ENCODE peak calls at places on chromosomes 5 and 9, in six cellular contexts. C, E, L, S, M and A are unnamed samples.

GRCh38 chr5:137822158-137822764 is 45.4 kb upstream of the MYOT start:
- DNase-seq in C (peak; percentile 17), E (peak; percentile 68), L (no peak), S (peak; percentile 18), M (peak; percentile 89), A (no peak)

GRCh38 chr5:133569347-133569746 is 43.0 kb downstream of the FSTL4 start:
- DNase-seq in C (no peak), E (no peak), L (no peak), S (peak; percentile 3), M (no peak), A (no peak)

GRCh38 chr5:150624334-150625163 is 15.9 kb upstream of the SYNPO start:
- DNase-seq in C (no peak), E (peak; percentile 56), L (no peak), S (no peak), M (peak; percentile 83), A (no peak)

GRCh38 chr9:133149130-133150015 is 14.3 kb downstream of the GBGT1 start:
- DNase-seq in C (peak; percentile 86), E (peak; percentile 90), L (peak; percentile 61), S (peak; percentile 88), M (peak; percentile 93), A (peak; percentile 89)

GRCh38 chr9:93591706-93592388 is 15.5 kb downstream of the PHF2 start:
- DNase-seq in C (no peak), E (no peak), L (no peak), S (no peak), M (peak; percentile 36), A (peak; percentile 17)

GRCh38 chr9:81377310-81377709 is 312.0 kb downstream of the TLE1 start:
- DNase-seq in C (no peak), E (no peak), L (no peak), S (no peak), M (no peak), A (no peak)

GRCh38 chr9:95834281-95834907 is 41.1 kb upstream of the ERCC6L2 start:
- DNase-seq in C (no peak), E (no peak), L (no peak), S (peak; percentile 61), M (no peak), A (no peak)

GRCh38 chr5:124365491-124365890 is 380.9 kb downstream of the ZNF608 start:
- DNase-seq in C (no peak), E (no peak), L (no peak), S (no peak), M (no peak), A (no peak)

GRCh38 chr9:92807757-92808725 is 43.4 kb upstream of the BICD2 start:
- DNase-seq in C (no peak), E (peak; percentile 8), L (no peak), S (no peak), M (peak; percentile 71), A (no peak)

GRCh38 chr9:127117801-127118200 is 4.6 kb downstream of the ANGPTL2 start:
- DNase-seq in C (no peak), E (no peak), L (no peak), S (no peak), M (no peak), A (no peak)

GRCh38 chr9:34254141-34254913 is 74.7 kb downstream of the KIF24 start:
- DNase-seq in C (peak; percentile 38), E (no peak), L (no peak), S (peak; percentile 79), M (no peak), A (no peak)

GRCh38 chr5:11334404-11334803 is 569.8 kb downstream of the CTNND2 start:
- DNase-seq in C (no peak), E (no peak), L (no peak), S (no peak), M (no peak), A (no peak)

GRCh38 chr5:141732417-141732816 is 50.4 kb upstream of the ARAP3 start:
- DNase-seq in C (no peak), E (no peak), L (no peak), S (no peak), M (no peak), A (no peak)

GRCh38 chr5:15501057-15501791 is 1.2 kb downstream of the FBXL7 start:
- DNase-seq in C (peak; percentile 47), E (peak; percentile 28), L (no peak), S (peak; percentile 76), M (peak; percentile 86), A (no peak)

GRCh38 chr9:4080889-4081548 is 218.8 kb downstream of the GLIS3 start:
- DNase-seq in C (no peak), E (no peak), L (no peak), S (peak; percentile 53), M (peak; percentile 69), A (no peak)

GRCh38 chr9:130919559-130920145 is 19.4 kb downstream of the FIBCD1 start:
- DNase-seq in C (no peak), E (no peak), L (no peak), S (no peak), M (no peak), A (no peak)
- H3K4me1 ChIP-seq in C (no peaks in the 10 kb centered on the region), E (no peaks in the 10 kb centered on the region), L (no peaks in the 10 kb centered on the region), S (no peaks in the 10 kb centered on the region), M (no peaks in the 10 kb centered on the region), A (no peaks in the 10 kb centered on the region)

GRCh38 chr9:137427454-137428310 is 4.5 kb downstream of the NOXA1 start:
- DNase-seq in C (no peak), E (no peak), L (no peak), S (no peak), M (no peak), A (no peak)
- H3K4me1 ChIP-seq in C (no peaks in the 10 kb centered on the region), E (peaks cover 11% of the 10 kb centered on the region), L (peaks cover 7% of the 10 kb centered on the region), S (peaks cover 7% of the 10 kb centered on the region), M (no peaks in the 10 kb centered on the region), A (peaks cover 3% of the 10 kb centered on the region)

DNA sequence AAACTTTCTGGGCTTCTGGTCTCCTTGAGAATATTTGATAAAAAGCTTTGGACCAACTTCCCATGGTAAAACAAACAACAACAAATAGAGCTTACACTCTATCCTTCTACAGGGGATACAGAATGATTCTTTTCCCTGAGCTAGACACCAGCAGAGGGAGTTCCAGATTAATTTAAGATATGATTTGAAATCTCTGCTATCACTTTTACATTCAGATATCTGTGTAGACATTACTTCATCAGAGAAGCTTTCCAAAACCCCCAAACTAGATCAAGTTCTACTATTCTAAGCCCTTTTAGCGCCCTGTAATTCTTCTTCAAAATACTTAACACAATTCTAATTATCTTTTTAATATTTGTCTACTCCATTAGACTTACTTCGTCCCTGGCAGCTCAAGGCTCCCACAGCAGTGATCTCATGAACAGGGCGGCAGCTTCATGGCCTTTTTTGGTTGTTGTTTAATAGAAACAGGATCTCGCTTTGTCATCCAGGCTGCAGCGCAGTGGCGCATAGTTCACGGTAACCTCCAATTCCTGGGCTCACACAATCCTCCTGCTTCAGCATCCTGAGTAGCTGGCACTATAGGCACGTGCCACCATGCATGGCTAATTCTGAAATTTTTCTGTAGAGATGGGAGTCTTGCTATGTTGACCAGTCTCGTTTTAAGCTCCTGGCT is 938 bp upstream of the GALNT12 start:
- DNase-seq in C (no peak), E (no peak), L (no peak), S (peak; percentile 27), M (no peak), A (no peak)
- H3K4me1 ChIP-seq in C (no peaks in the 10 kb centered on the region), E (peaks cover 35% of the 10 kb centered on the region), L (peaks cover 10% of the 10 kb centered on the region), S (peaks cover 23% of the 10 kb centered on the region), M (peaks cover 29% of the 10 kb centered on the region), A (no peaks in the 10 kb centered on the region)

GRCh38 chr5:135371738-135372232 is 27.2 kb downstream of the MACROH2A1 start:
- DNase-seq in C (no peak), E (no peak), L (no peak), S (peak; percentile 74), M (no peak), A (peak; percentile 47)

GRCh38 chr5:135369952-135370351 is 29.1 kb downstream of the MACROH2A1 start:
- DNase-seq in C (no peak), E (no peak), L (no peak), S (no peak), M (no peak), A (no peak)

GRCh38 chr5:135375040-135375439 is 24.0 kb downstream of the MACROH2A1 start:
- DNase-seq in C (no peak), E (no peak), L (no peak), S (no peak), M (no peak), A (no peak)

GRCh38 chr5:135373747-135374515 is 25.1 kb downstream of the MACROH2A1 start:
- DNase-seq in C (no peak), E (no peak), L (no peak), S (no peak), M (no peak), A (no peak)

GRCh38 chr5:135372654-135373381 is 26.2 kb downstream of the MACROH2A1 start:
- DNase-seq in C (no peak), E (no peak), L (no peak), S (no peak), M (no peak), A (no peak)
- H3K4me1 ChIP-seq in C (peaks cover 4% of the 10 kb centered on the region), E (peaks cover 12% of the 10 kb centered on the region), L (peaks cover 5% of the 10 kb centered on the region), S (peaks cover 53% of the 10 kb centered on the region), M (peaks cover 4% of the 10 kb centered on the region), A (peaks cover 15% of the 10 kb centered on the region)

GRCh38 chr5:14206028-14206725 is 63.0 kb downstream of the TRIO start:
- DNase-seq in C (no peak), E (no peak), L (no peak), S (no peak), M (no peak), A (no peak)
- H3K4me1 ChIP-seq in C (peaks cover 8% of the 10 kb centered on the region), E (peaks cover 64% of the 10 kb centered on the region), L (no peaks in the 10 kb centered on the region), S (peaks cover 40% of the 10 kb centered on the region), M (peaks cover 4% of the 10 kb centered on the region), A (peaks cover 26% of the 10 kb centered on the region)

GRCh38 chr9:82504620-82505019 is 516.0 kb downstream of the SPATA31D1 start:
- DNase-seq in C (no peak), E (no peak), L (no peak), S (no peak), M (peak; percentile 64), A (no peak)

GRCh38 chr9:82498918-82499317 is 510.3 kb downstream of the SPATA31D1 start:
- DNase-seq in C (no peak), E (no peak), L (no peak), S (no peak), M (no peak), A (no peak)

GRCh38 chr9:82495884-82496777 is 507.6 kb downstream of the SPATA31D1 start:
- DNase-seq in C (no peak), E (no peak), L (no peak), S (no peak), M (no peak), A (no peak)

GRCh38 chr9:82499337-82499736 is 510.8 kb downstream of the SPATA31D1 start:
- DNase-seq in C (no peak), E (no peak), L (no peak), S (no peak), M (no peak), A (no peak)
- H3K4me1 ChIP-seq in C (no peaks in the 10 kb centered on the region), E (no peaks in the 10 kb centered on the region), L (no peaks in the 10 kb centered on the region), S (no peaks in the 10 kb centered on the region), M (no peaks in the 10 kb centered on the region), A (peaks cover 2% of the 10 kb centered on the region)